ENCODE peak calls at places on chromosomes 12 and 14, in ten cellular contexts. P is choroid plexus epithelial cell; G is fibroblast of pulmonary artery; F is psoas muscle; D is adipocyte; R is Right ventricle myocardium superior; J is NCI-H1436; U is amygdala; L is amniotic stem cell; Z is activated T-cell treated with anti-CD3 and anti-CD28 coated beads, Interleukin-2, amount 50 U/mL, for 48 hours. O is an unnamed sample.

GRCh38 chr14:46344327-46344937 is 307.1 kb downstream of the RPL10L start:
- DNase-seq in P (peak), G (peak), F (no peak), D (no peak), R (no peak), J (peak), U (no peak), L (no peak), Z (no peak), O (no peak)

GRCh38 chr12:57700317-57700716 is 6.4 kb downstream of the OS9 start:
- DNase-seq in P (no peak), G (no peak), F (no peak), D (no peak), R (no peak), J (no peak), U (no peak), L (no peak), Z (no peak), O (no peak)

GRCh38 chr12:113732916-113733315 is 233.2 kb downstream of the RBM19 start:
- DNase-seq in P (no peak), G (no peak), F (no peak), D (no peak), R (no peak), J (no peak), U (no peak), L (no peak), Z (no peak), O (no peak)

GRCh38 chr14:23953464-23954278 is at the start of gene DHRS4:
- DNase-seq in P (peak), G (peak), F (peak), D (peak), R (peak), J (peak), U (peak), L (peak), Z (peak), O (peak)

GRCh38 chr14:62301911-62302310 is 539.7 kb downstream of the SNAPC1 start:
- DNase-seq in P (peak), G (peak), F (no peak), D (peak), R (no peak), J (no peak), U (no peak), L (no peak), Z (no peak), O (no peak)

GRCh38 chr12:56081393-56082347 is 1.7 kb downstream of the ERBB3 start:
- DNase-seq in P (no peak), G (no peak), F (peak), D (no peak), R (no peak), J (no peak), U (peak), L (no peak), Z (no peak), O (peak)

GRCh38 chr12:12726543-12727093 is 9.4 kb downstream of the CDKN1B start:
- DNase-seq in P (peak), G (peak), F (no peak), D (peak), R (no peak), J (no peak), U (no peak), L (peak), Z (no peak), O (no peak)

GRCh38 chr14:103543140-103543539 is 14.1 kb downstream of the TRMT61A start:
- DNase-seq in P (no peak), G (no peak), F (peak), D (no peak), R (peak), J (peak), U (no peak), L (no peak), Z (no peak), O (peak)

GRCh38 chr12:46358325-46358700 is 14.3 kb downstream of the SLC38A2 start:
- DNase-seq in P (no peak), G (peak), F (no peak), D (no peak), R (no peak), J (no peak), U (no peak), L (no peak), Z (no peak), O (no peak)

GRCh38 chr12:100216337-100216736 is 15.7 kb downstream of the ACTR6 start:
- DNase-seq in P (no peak), G (no peak), F (no peak), D (no peak), R (no peak), J (no peak), U (no peak), L (no peak), Z (no peak), O (no peak)

GRCh38 chr14:90567191-90567590 is 170.4 kb downstream of the CALM1 start:
- DNase-seq in P (no peak), G (no peak), F (peak), D (no peak), R (no peak), J (no peak), U (peak), L (no peak), Z (no peak), O (peak)

GRCh38 chr12:113237748-113238147 is 16.5 kb downstream of the TPCN1 start:
- DNase-seq in P (no peak), G (no peak), F (no peak), D (no peak), R (no peak), J (no peak), U (no peak), L (no peak), Z (no peak), O (no peak)

GRCh38 chr14:80491131-80491530 is 279.8 kb upstream of the DIO2 start:
- DNase-seq in P (peak), G (peak), F (peak), D (peak), R (peak), J (no peak), U (no peak), L (no peak), Z (no peak), O (peak)

GRCh38 chr14:67532998-67533753 is at the start of gene PLEKHH1:
- DNase-seq in P (peak), G (peak), F (peak), D (peak), R (peak), J (peak), U (peak), L (peak), Z (peak), O (peak)